ENCODE peak calls at places on chromosomes 13 and 19, in six cellular contexts. Y is hypothalamus, A is NCI-H1417, F is choroid plexus epithelial cell, Z is T-cell, L is BJ. V is an unnamed sample.
A peak's percentile ranks its signal among the peaks of the same experiment; 100 is the strongest.

GRCh38 chr13:67278230-67278629 is 48.1 kb upstream of the PCDH9 start:
- DNase-seq in Y (no peak), A (no peak), F (peak; percentile 99), Z (no peak), L (peak; percentile 46), V (no peak)

GRCh38 chr19:10408511-10409291 is 5.4 kb upstream of the CDC37 start:
- DNase-seq in Y (no peak), A (no peak), F (no peak), Z (peak; percentile 54), L (no peak), V (no peak)

GRCh38 chr13:73844986-73845385 is 289.2 kb downstream of the KLF12 start:
- DNase-seq in Y (no peak), A (no peak), F (peak; percentile 47), Z (no peak), L (no peak), V (no peak)

GRCh38 chr19:1213391-1214286 is 8.1 kb downstream of the STK11 start:
- DNase-seq in Y (no peak), A (peak; percentile 7), F (peak; percentile 71), Z (peak; percentile 53), L (peak; percentile 51), V (peak; percentile 86)

GRCh38 chr19:47778089-47778953 is at the start of gene SELENOW:
- DNase-seq in Y (peak; percentile 68), A (peak; percentile 96), F (peak; percentile 73), Z (peak; percentile 65), L (no peak), V (no peak)

GRCh38 chr13:23268441-23268840 is 87.7 kb downstream of the SGCG start:
- DNase-seq in Y (no peak), A (no peak), F (no peak), Z (no peak), L (no peak), V (no peak)

GRCh38 chr13:20080377-20081164 is 80.3 kb downstream of the GJA3 start:
- DNase-seq in Y (no peak), A (no peak), F (peak; percentile 20), Z (no peak), L (no peak), V (no peak)

GRCh38 chr19:2039082-2039958 is 11.7 kb downstream of the MKNK2 start:
- DNase-seq in Y (no peak), A (no peak), F (no peak), Z (no peak), L (no peak), V (no peak)

GRCh38 chr19:2246801-2247361 is 2.2 kb upstream of the AMH start:
- DNase-seq in Y (no peak), A (peak; percentile 65), F (peak; percentile 74), Z (no peak), L (no peak), V (no peak)

GRCh38 chr13:27403252-27403678 is 21.2 kb upstream of the GTF3A start:
- DNase-seq in Y (no peak), A (no peak), F (peak; percentile 69), Z (no peak), L (peak; percentile 84), V (no peak)

V was measured in chondrocyte.